ENCODE peak calls at places on chromosomes 11 and 22, in four cellular contexts. Y, V, P and S are unnamed samples.

GRCh38 chr11:9756461-9756860 is 92.6 kb downstream of the SWAP70 start:
- DNase-seq in V (no peak), P (no peak), Y (no peak), S (no peak)

GRCh38 chr11:35363246-35364100 is 55.9 kb downstream of the SLC1A2 start:
- DNase-seq in V (no peak), Y (no peak), P (no peak), S (no peak)

GRCh38 chr11:57641011-57641410 is 8.7 kb downstream of the YPEL4 start:
- DNase-seq in P (no peak), Y (no peak), V (peak), S (no peak)

GRCh38 chr11:45795379-45795778 is 9.6 kb upstream of the SLC35C1 start:
- DNase-seq in V (peak), P (no peak), Y (no peak), S (no peak)

GRCh38 chr11:10149553-10149952 is 144.5 kb downstream of the SBF2 start:
- DNase-seq in V (no peak), P (no peak), Y (no peak), S (no peak)

GRCh38 chr11:128447233-128447632 is 140.1 kb downstream of the ETS1 start:
- DNase-seq in Y (no peak), V (no peak), P (no peak), S (no peak)

GRCh38 chr22:49599039-49599438 is 228.6 kb downstream of the BRD1 start:
- DNase-seq in V (no peak), P (no peak), Y (no peak), S (no peak)

GRCh38 chr22:20514658-20515406 is 7.4 kb downstream of the MED15 start:
- DNase-seq in V (no peak), P (no peak), Y (peak), S (no peak)

GRCh38 chr22:46116491-46116958 is 33.8 kb upstream of the PPARA start:
- DNase-seq in V (peak), Y (peak), P (peak), S (peak)

GRCh38 chr11:67276821-67277230 is 10.6 kb downstream of the GRK2 start:
- DNase-seq in Y (peak), P (no peak), V (peak), S (no peak)

GRCh38 chr11:114039551-114039950 is 20.0 kb upstream of the ZBTB16 start:
- DNase-seq in V (no peak), Y (no peak), P (no peak), S (no peak)

GRCh38 chr22:23520875-23521441 is 59.1 kb downstream of the IGLL1 start:
- DNase-seq in P (no peak), V (peak), Y (peak), S (peak)

GRCh38 chr22:21069375-21069774 is 23.6 kb downstream of the LRRC74B start:
- DNase-seq in P (no peak), Y (no peak), V (no peak), S (no peak)

GRCh38 chr11:56917708-56918450 is 70.8 kb upstream of the OR5AK2 start:
- DNase-seq in Y (no peak), V (no peak), P (no peak), S (no peak)

GRCh38 chr11:67652965-67653845 is 2.7 kb upstream of the ACY3 start:
- DNase-seq in P (no peak), Y (no peak), V (no peak), S (no peak)

GRCh38 chr11:14117632-14118031 is 155.1 kb downstream of the SPON1 start:
- DNase-seq in V (no peak), Y (no peak), P (no peak), S (no peak)

GRCh38 chr22:30459206-30460052 is 12.4 kb downstream of the SEC14L3 start:
- DNase-seq in Y (peak), V (peak), P (no peak), S (no peak)

GRCh38 chr22:46329616-46330015 is 5.9 kb upstream of the TRMU start:
- DNase-seq in V (no peak), P (no peak), Y (no peak), S (no peak)

GRCh38 chr11:68749501-68750196 is 1.7 kb downstream of the TESMIN start:
- DNase-seq in V (no peak), P (no peak), Y (peak), S (no peak)

GRCh38 chr11:16902182-16902581 is 112.0 kb downstream of the PLEKHA7 start:
- DNase-seq in V (no peak), Y (peak), P (peak), S (no peak)

DNA sequence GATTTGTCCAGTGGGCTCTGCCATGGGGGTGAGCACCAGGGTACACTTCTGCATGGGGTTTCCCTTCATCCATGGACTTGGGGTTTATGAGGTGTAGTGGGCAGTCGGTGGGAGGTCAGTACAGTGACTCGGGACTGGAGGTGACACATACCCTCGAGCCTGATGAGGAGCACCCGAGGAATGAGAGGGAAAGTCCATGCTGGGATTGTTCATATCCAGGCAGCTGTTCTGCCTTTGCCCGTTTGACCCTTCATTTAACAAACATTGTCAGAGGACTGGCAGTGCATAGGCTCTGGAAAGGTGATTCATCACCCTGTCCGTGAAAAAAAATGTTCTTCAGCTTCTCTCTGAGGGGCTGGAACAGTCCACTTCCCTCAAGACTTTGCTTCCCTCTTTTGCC is 2.7 kb downstream of the NAV2 start:
- DNase-seq in V (no peak), P (no peak), Y (peak), S (peak)
- TF ChIP-seq ELK1 in V (no peak), P (no peak), Y (no peak), S (no peak)

DNA sequence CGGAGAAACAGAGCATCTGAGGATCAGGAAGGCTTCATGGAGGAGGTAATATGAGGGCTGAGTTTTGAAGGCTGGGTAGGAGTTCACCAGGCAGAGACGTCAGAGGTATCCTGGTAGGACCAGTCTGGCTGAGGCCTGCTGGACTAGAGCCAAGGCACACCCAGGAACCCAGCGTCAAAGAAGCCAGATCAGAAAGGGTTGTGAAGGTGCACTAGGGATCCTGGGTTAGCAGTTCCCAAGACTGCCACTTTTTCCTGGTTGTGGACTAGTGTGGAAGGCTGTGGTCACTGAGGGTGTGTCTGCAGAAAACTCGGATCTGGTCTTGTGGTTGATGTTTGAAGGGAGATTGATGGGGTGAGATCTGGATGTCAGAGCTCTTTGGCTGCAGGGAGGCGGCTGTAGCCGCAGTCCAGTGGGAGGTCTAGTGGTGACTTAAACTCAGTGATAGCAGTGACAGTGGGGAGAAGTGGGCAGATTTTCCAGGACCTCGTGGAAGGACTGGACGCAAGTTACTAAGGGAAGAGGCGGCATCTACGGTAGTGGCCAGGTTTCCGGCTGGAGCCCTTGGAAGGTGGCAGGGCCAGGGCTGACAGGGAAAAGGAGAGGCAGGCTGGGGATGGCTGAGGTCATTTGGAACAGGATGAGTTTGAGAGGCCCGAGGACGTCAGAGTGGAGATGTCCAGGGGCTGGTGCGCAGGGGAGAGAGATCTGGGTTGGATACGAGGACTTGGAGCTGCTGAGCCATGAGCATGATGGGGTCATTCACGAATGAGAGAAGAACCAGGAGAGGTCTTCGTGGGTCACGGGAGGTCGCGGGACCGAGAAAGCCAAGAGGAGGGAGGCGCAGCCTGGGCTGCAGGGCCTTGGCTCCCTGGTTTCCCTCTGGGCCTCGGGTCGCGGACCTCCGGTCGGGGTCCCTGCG is 10.9 kb downstream of the RELA start:
- DNase-seq in P (no peak), V (peak), Y (peak), S (no peak)
- TF ChIP-seq ELK1 in P (no peak), V (no peak), Y (no peak), S (no peak)

GRCh38 chr11:95499516-95500135 is 268.6 kb upstream of the SESN3 start:
- DNase-seq in P (no peak), Y (peak), V (peak), S (no peak)

GRCh38 chr11:95501761-95502266 is 270.8 kb upstream of the SESN3 start:
- DNase-seq in V (no peak), P (no peak), Y (no peak), S (no peak)

GRCh38 chr11:95500466-95500865 is 269.5 kb upstream of the SESN3 start:
- DNase-seq in P (no peak), V (no peak), Y (no peak), S (no peak)

GRCh38 chr11:95503047-95503446 is 272.0 kb upstream of the SESN3 start:
- DNase-seq in Y (peak), V (no peak), P (no peak), S (no peak)

DNA sequence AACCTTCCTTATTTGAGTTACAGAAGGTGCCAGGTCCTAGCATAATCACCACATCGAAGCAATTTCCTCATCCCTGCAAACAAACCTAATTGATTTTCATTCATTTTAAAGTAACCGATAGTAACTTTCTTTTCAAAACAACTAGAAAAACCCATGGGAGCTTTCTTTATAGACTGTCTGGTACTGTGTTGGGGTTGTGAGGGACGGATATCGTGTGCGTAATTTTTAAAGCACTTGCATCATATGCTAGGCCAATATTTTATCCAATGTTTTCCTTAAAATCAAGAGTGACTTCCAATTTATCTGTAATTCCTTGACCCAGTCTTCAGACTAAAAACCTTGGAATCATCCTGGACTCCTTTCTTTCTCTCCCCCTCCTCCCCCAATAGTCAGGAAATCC is 271.5 kb upstream of the SESN3 start:
- DNase-seq in Y (no peak), P (no peak), V (no peak), S (no peak)
- TF ChIP-seq ELK1 in Y (no peak), P (no peak), V (no peak), S (no peak)

GRCh38 chr11:119380816-119381185 is 689 bp downstream of the USP2 start:
- DNase-seq in P (no peak), V (peak), Y (no peak), S (no peak)

GRCh38 chr11:119381186-119381988 is at the start of gene USP2:
- DNase-seq in P (peak), Y (peak), V (peak), S (peak)

GRCh38 chr11:119388103-119388502 is 6.6 kb upstream of the USP2 start:
- DNase-seq in V (no peak), Y (no peak), P (no peak), S (no peak)

GRCh38 chr11:119382101-119382500 is 611 bp upstream of the USP2 start:
- DNase-seq in Y (no peak), V (no peak), P (no peak), S (no peak)

GRCh38 chr11:119384332-119384731 is 2.8 kb upstream of the USP2 start:
- DNase-seq in P (no peak), V (no peak), Y (no peak), S (no peak)
- TF ChIP-seq ELK1 in P (no peak), V (no peak), Y (no peak), S (no peak)

DNA sequence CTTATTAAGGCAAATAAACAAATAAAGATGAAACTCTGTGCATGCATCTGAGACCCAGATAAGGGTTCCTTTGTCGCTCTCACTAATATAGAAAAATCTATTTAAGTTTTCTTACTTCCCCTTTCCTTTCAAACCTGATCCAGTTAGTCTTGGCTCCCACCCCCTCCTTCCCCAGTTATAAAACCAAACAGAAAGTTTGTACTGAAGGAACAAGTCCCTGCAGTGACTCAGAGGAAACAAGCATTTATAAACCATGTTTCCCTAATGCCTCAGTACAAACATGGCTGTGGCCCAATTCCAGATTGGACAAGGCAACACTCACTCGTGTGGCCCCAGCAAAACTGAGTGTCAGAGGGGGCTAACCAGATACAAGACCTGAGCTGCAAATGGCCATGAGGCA is 65.5 kb upstream of the ARHGAP20 start:
- DNase-seq in P (peak), Y (peak), V (no peak), S (no peak)
- TF ChIP-seq ELK1 in P (no peak), Y (no peak), V (no peak), S (no peak)

GRCh38 chr11:123616505-123617198 is 37.8 kb downstream of the SCN3B start:
- DNase-seq in P (no peak), Y (peak), V (no peak), S (no peak)
- TF ChIP-seq ELK1 in P (no peak), Y (no peak), V (no peak), S (no peak)